ENCODE peak calls at places on chromosomes 1 and 21, in six cellular contexts. V is upper lobe of left lung, F is heart left ventricle, R is body of pancreas, S is stomach, Z is tibial nerve. I is an unnamed sample.

GRCh38 chr1:63636192-63637105 is 43.2 kb downstream of the PGM1 start:
- DNase-seq in V (peak), F (no peak), R (no peak), S (no peak), Z (no peak), I (no peak)

GRCh38 chr1:25810341-25811299 is 9.1 kb upstream of the MTFR1L start:
- DNase-seq in V (peak), F (peak), R (peak), S (peak), Z (peak), I (peak)

GRCh38 chr1:111769517-111770146 is 13.9 kb downstream of the DDX20 start:
- DNase-seq in V (no peak), F (no peak), R (peak), S (no peak), Z (no peak), I (no peak)

GRCh38 chr21:25464275-25464674 is 143.0 kb downstream of the MRPL39 start:
- DNase-seq in V (no peak), F (no peak), R (no peak), S (no peak), Z (no peak), I (no peak)

GRCh38 chr1:172647110-172647564 is 11.8 kb upstream of the FASLG start:
- DNase-seq in V (no peak), F (no peak), R (no peak), S (no peak), Z (no peak), I (no peak)

GRCh38 chr1:174273766-174274165 is 114.4 kb downstream of the RABGAP1L start:
- DNase-seq in V (no peak), F (no peak), R (no peak), S (no peak), Z (no peak), I (no peak)

GRCh38 chr1:24868016-24868875 is 61.8 kb downstream of the RUNX3 start:
- DNase-seq in V (no peak), F (no peak), R (no peak), S (no peak), Z (no peak), I (no peak)

GRCh38 chr1:20075345-20075744 is 5.4 kb downstream of the PLA2G5 start:
- DNase-seq in V (no peak), F (no peak), R (no peak), S (no peak), Z (no peak), I (no peak)

GRCh38 chr21:32163386-32163785 is 115.5 kb downstream of the MIS18A start:
- DNase-seq in V (no peak), F (no peak), R (no peak), S (no peak), Z (no peak), I (no peak)

GRCh38 chr21:45976666-45977335 is 4.8 kb upstream of the COL6A1 start:
- DNase-seq in V (no peak), F (no peak), R (no peak), S (peak), Z (no peak), I (no peak)

GRCh38 chr1:226365831-226366231 is 42.1 kb downstream of the PARP1 start:
- DNase-seq in V (no peak), F (no peak), R (no peak), S (no peak), Z (no peak), I (no peak)

GRCh38 chr1:205279986-205280385 is 41.6 kb downstream of the NUAK2 start:
- DNase-seq in V (no peak), F (no peak), R (no peak), S (no peak), Z (no peak), I (no peak)

GRCh38 chr1:153531638-153532037 is 4.2 kb downstream of the S100A6 start:
- DNase-seq in V (no peak), F (no peak), R (no peak), S (no peak), Z (no peak), I (no peak)

GRCh38 chr1:247415423-247416361 is at the start of gene NLRP3:
- DNase-seq in V (no peak), F (peak), R (no peak), S (peak), Z (no peak), I (peak)

GRCh38 chr1:75725256-75725655 is 747 bp downstream of the ACADM start:
- DNase-seq in V (no peak), F (no peak), R (no peak), S (no peak), Z (no peak), I (no peak)

GRCh38 chr1:109668123-109668800 is 405 bp downstream of the GSTM2 start:
- DNase-seq in V (peak), F (no peak), R (no peak), S (no peak), Z (no peak), I (no peak)

GRCh38 chr1:91450260-91450659 is 45.6 kb upstream of the HFM1 start:
- DNase-seq in V (no peak), F (no peak), R (no peak), S (no peak), Z (no peak), I (no peak)

GRCh38 chr1:205077158-205077933 is 6.9 kb downstream of the TMEM81 start:
- DNase-seq in V (no peak), F (peak), R (no peak), S (no peak), Z (no peak), I (no peak)

GRCh38 chr21:32314806-32315205 is 16.2 kb downstream of the MRAP start:
- DNase-seq in V (peak), F (no peak), R (no peak), S (no peak), Z (no peak), I (no peak)

GRCh38 chr21:32597205-32597604 is 11.9 kb upstream of the TCP10L start:
- DNase-seq in V (no peak), F (no peak), R (no peak), S (no peak), Z (no peak), I (no peak)

GRCh38 chr21:16837319-16837718 is 675.5 kb upstream of the CXADR start:
- DNase-seq in V (no peak), F (no peak), R (no peak), S (no peak), Z (no peak), I (no peak)

GRCh38 chr1:206867261-206867660 is 1.8 kb downstream of the IL20 start:
- DNase-seq in V (no peak), F (no peak), R (no peak), S (no peak), Z (no peak), I (no peak)

GRCh38 chr1:151060241-151061011 is at the start of gene MLLT11:
- DNase-seq in V (no peak), F (peak), R (no peak), S (no peak), Z (no peak), I (peak)

GRCh38 chr21:45352621-45353125 is 52.3 kb upstream of the COL18A1 start:
- DNase-seq in V (peak), F (no peak), R (no peak), S (no peak), Z (no peak), I (no peak)

GRCh38 chr21:36513430-36513829 is 33.5 kb upstream of the CLDN14 start:
- DNase-seq in V (no peak), F (no peak), R (no peak), S (no peak), Z (no peak), I (no peak)

GRCh38 chr1:115168026-115168425 is 78.7 kb upstream of the TSPAN2 start:
- DNase-seq in V (no peak), F (no peak), R (no peak), S (no peak), Z (no peak), I (no peak)

GRCh38 chr1:221845650-221846371 is 103.9 kb upstream of the DUSP10 start:
- DNase-seq in V (no peak), F (no peak), R (peak), S (peak), Z (no peak), I (no peak)
- TF ChIP-seq POLR2A in V (no peak), F (no peak), R (no peak), S (no peak), Z (no peak), I (no peak)

GRCh38 chr1:85111709-85112108 is 63.4 kb upstream of the MCOLN3 start:
- DNase-seq in V (no peak), F (no peak), R (no peak), S (no peak), Z (no peak), I (no peak)
- TF ChIP-seq POLR2A in V (no peak), F (no peak), R (no peak), S (no peak), Z (no peak), I (no peak)

DNA sequence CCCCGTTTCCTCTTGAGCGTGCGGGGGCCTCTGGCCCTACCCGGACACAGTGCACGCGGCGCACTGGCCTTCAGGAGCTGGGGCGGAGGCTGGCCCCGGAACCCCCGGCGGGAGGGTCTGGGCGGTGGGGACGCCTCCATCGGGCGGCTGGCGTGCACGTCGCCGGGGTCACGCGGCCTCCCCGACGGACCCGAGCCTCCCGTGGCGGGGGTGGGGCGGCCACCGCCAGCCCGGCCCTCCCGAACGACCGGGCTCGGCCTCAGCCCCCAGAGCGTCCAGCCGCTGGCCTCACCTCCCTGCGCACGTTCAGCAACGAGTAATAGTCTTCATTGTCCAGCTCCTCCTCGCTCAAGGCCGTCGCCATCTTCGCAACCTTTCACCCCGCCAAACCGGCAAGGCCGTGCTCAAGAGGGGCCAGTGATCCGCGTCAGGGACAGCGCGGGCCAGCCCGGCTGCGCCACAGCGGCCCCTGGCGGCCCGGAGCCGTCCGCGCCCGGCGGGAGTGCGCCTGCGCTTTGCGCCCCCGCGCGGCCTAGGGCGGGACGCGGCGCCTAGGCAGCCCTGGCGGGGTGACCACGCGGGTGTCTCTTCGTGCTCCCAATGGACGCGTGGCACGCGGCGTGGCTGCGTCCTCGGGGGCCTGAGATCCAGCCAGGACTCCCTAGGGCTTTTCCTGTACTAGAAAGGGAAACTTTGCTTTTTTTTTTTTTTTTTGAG is at the start of gene DNAJC11:
- DNase-seq in V (peak), F (peak), R (peak), S (peak), Z (peak), I (peak)
- TF ChIP-seq POLR2A in V (peak), F (no peak), R (peak), S (no peak), Z (no peak), I (no peak)

GRCh38 chr21:34886554-34887385 is 162.3 kb downstream of the RUNX1 start:
- DNase-seq in V (peak), F (peak), R (peak), S (no peak), Z (no peak), I (peak)

GRCh38 chr21:34885125-34885524 is 164.0 kb downstream of the RUNX1 start:
- DNase-seq in V (no peak), F (no peak), R (no peak), S (no peak), Z (no peak), I (no peak)

GRCh38 chr21:34887729-34888568 is 161.2 kb downstream of the RUNX1 start:
- DNase-seq in V (peak), F (peak), R (peak), S (peak), Z (peak), I (peak)

GRCh38 chr21:34884346-34884929 is 164.7 kb downstream of the RUNX1 start:
- DNase-seq in V (no peak), F (no peak), R (no peak), S (no peak), Z (no peak), I (no peak)

GRCh38 chr21:34885636-34886553 is 163.2 kb downstream of the RUNX1 start:
- DNase-seq in V (peak), F (peak), R (no peak), S (no peak), Z (no peak), I (peak)
- TF ChIP-seq POLR2A in V (no peak), F (no peak), R (no peak), S (no peak), Z (no peak), I (no peak)

GRCh38 chr21:41428311-41428710 is 2.3 kb downstream of the MX1 start:
- DNase-seq in V (no peak), F (no peak), R (no peak), S (no peak), Z (no peak), I (no peak)

GRCh38 chr21:41428847-41429246 is 2.8 kb downstream of the MX1 start:
- DNase-seq in V (no peak), F (no peak), R (no peak), S (no peak), Z (no peak), I (no peak)

GRCh38 chr21:41429305-41429704 is 3.3 kb downstream of the MX1 start:
- DNase-seq in V (no peak), F (no peak), R (no peak), S (no peak), Z (no peak), I (no peak)

GRCh38 chr21:41431788-41432548 is 5.9 kb downstream of the MX1 start:
- DNase-seq in V (no peak), F (no peak), R (no peak), S (no peak), Z (no peak), I (no peak)

GRCh38 chr21:41429925-41430491 is 4.0 kb downstream of the MX1 start:
- DNase-seq in V (no peak), F (no peak), R (no peak), S (no peak), Z (no peak), I (no peak)
- TF ChIP-seq POLR2A in V (no peak), F (no peak), R (no peak), S (no peak), Z (no peak), I (no peak)

DNA sequence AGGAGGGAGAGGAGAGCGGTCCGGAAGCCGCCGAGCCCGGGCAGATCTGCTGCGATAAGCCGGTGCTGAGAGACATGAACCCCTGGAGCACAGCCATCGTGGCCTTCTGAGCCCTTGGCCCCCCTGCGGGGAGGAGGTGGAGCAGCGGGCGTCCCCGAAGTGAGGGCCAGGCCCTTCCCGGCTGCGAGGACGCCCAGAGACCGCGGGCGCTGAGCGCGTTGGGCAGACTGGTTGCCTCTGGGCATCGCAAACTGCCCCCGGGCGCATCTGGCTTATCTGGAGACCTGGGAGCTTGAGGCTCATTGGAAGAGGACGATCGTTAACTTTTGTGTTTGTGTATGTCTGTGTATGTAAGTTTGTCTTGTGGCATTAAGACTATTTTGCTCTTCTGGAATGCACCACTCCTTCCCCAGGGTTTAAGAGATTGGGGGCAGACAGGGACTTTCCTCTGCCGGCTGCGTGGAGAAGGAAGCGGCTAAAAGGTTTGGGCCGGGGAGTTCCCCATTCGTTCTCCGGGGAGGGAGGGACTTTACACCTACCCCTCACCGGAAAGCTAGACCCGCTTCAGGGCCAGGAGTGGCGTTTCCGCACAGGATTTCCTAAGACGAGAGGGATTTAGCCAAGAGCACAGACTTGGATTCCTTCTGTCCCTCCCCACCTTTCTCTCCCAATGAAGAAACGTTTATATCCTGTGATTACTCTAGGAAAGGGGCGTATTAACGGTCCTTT is 1.4 kb downstream of the IER5 start:
- DNase-seq in V (peak), F (peak), R (peak), S (peak), Z (peak), I (peak)
- TF ChIP-seq POLR2A in V (peak), F (peak), R (no peak), S (no peak), Z (peak), I (peak)

GRCh38 chr1:15849775-15850449 is 2.4 kb downstream of the SPEN start:
- DNase-seq in V (no peak), F (peak), R (peak), S (peak), Z (no peak), I (no peak)

GRCh38 chr1:15850450-15851079 is 3.1 kb downstream of the SPEN start:
- DNase-seq in V (no peak), F (no peak), R (no peak), S (no peak), Z (no peak), I (no peak)

GRCh38 chr1:15847893-15848142 is 311 bp downstream of the SPEN start:
- DNase-seq in V (no peak), F (no peak), R (no peak), S (no peak), Z (no peak), I (no peak)

GRCh38 chr1:15848143-15848928 is 829 bp downstream of the SPEN start:
- DNase-seq in V (peak), F (peak), R (peak), S (peak), Z (no peak), I (peak)

GRCh38 chr1:15848929-15849774 is 1.6 kb downstream of the SPEN start:
- DNase-seq in V (peak), F (peak), R (peak), S (peak), Z (peak), I (peak)
- TF ChIP-seq POLR2A in V (peak), F (no peak), R (peak), S (no peak), Z (peak), I (peak)

DNA sequence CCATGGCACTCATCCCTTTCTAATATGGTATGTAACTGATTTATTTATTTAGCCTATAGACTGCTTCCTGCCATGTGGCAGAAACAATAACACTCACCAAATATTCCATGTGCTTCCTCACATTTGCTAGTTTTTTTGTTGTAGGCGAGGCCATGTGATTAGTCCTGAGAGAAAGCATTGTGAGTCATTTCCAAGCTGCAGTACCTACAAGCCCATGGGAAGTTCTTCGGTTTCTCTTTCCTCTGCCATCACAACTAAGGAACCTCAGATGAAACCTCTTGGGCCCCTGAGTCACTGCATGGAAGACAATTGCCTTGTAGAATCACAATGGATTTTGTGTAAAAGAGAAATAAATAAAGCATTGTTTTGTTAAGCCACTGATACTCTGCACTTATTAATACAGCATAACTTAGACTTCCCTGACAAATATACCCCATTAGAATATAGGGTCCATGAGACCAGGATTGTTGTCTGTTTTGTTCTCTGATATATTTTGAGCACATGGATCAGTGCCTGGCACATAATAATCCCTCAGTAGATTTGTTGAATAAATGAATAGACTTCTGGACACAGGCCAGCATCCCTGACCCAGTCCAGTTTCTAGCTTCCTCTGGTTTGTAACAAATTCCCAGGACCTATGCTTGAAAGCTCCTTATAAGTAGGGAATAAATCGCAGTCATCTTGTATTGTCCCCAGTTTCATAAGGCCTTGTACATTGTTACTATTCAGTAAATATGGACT is 58.3 kb upstream of the GADD45A start:
- DNase-seq in V (no peak), F (no peak), R (no peak), S (no peak), Z (no peak), I (no peak)
- TF ChIP-seq POLR2A in V (no peak), F (no peak), R (no peak), S (no peak), Z (no peak), I (no peak)

DNA sequence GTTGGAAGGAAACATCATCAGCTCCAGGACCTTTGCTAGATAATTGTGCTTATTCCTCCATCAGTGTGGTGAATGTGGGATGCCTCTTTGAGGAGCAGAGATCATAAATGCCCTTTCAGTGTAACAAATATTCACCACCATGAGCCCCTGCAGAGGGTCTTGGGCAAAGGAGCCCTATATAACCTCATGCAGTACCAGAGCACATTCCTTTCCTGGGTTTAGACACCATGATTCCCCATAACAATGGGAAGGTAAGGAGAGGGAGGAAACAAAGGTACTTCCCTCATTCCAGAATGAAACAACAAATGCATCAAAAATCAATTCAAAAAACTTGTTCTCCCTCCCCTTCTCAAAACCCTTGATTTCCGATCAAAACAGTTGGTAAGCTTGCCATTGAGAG is 103.4 kb upstream of the PROX1 start:
- DNase-seq in V (no peak), F (no peak), R (no peak), S (no peak), Z (no peak), I (no peak)
- TF ChIP-seq POLR2A in V (no peak), F (no peak), R (no peak), S (no peak), Z (no peak), I (no peak)

GRCh38 chr1:200912737-200913407 is 18.2 kb downstream of the INAVA start:
- DNase-seq in V (no peak), F (no peak), R (no peak), S (no peak), Z (no peak), I (no peak)
- TF ChIP-seq POLR2A in V (no peak), F (no peak), R (no peak), S (no peak), Z (no peak), I (peak)

I was measured in Peyer's patch.